ENCODE peak calls at places on chromosome 3, in six cellular contexts. X, J, R, Y, E and G are unnamed samples.

GRCh38 chr3:5231536-5231935 is 44.0 kb downstream of the EDEM1 start:
- DNase-seq in Y (no peak), R (no peak), J (no peak), E (no peak), X (no peak), G (no peak)

GRCh38 chr3:115375362-115375761 is 228.3 kb upstream of the ZBTB20 start:
- DNase-seq in J (no peak), X (no peak), E (no peak), Y (no peak), R (no peak), G (no peak)

GRCh38 chr3:114121996-114122709 is 56.7 kb downstream of the DRD3 start:
- DNase-seq in R (no peak), J (no peak), X (no peak), E (no peak), Y (no peak), G (no peak)

GRCh38 chr3:143207338-143207961 is 87.9 kb downstream of the CHST2 start:
- DNase-seq in J (no peak), R (peak), Y (peak), X (no peak), E (peak), G (peak)

GRCh38 chr3:193974147-193974546 is 161.8 kb upstream of the HES1 start:
- DNase-seq in E (no peak), J (no peak), Y (no peak), R (no peak), X (no peak), G (no peak)

GRCh38 chr3:193768069-193768391 is 175.0 kb downstream of the OPA1 start:
- DNase-seq in E (no peak), Y (no peak), R (no peak), J (no peak), X (no peak), G (no peak)

GRCh38 chr3:146163584-146163983 is 2.6 kb upstream of the PLOD2 start:
- DNase-seq in J (no peak), Y (no peak), R (no peak), X (no peak), E (no peak), G (no peak)

GRCh38 chr3:73772076-73772475 is 147.3 kb upstream of the PDZRN3 start:
- DNase-seq in X (no peak), J (no peak), R (no peak), E (no peak), Y (no peak), G (no peak)

GRCh38 chr3:41662288-41662687 is 299.6 kb downstream of the ULK4 start:
- DNase-seq in E (no peak), X (no peak), R (no peak), J (no peak), Y (no peak), G (no peak)

GRCh38 chr3:167837430-167837829 is 101.9 kb downstream of the SERPINI1 start:
- DNase-seq in Y (no peak), R (no peak), E (no peak), J (no peak), X (no peak), G (no peak)

GRCh38 chr3:31980530-31981205 is 394 bp downstream of the OSBPL10 start:
- DNase-seq in Y (peak), X (peak), E (no peak), J (no peak), R (no peak), G (peak)

GRCh38 chr3:29511701-29512100 is 230.8 kb downstream of the RBMS3 start:
- DNase-seq in R (no peak), J (no peak), X (no peak), Y (no peak), E (no peak), G (no peak)

GRCh38 chr3:101850327-101851048 is 1.2 kb downstream of the NFKBIZ start:
- DNase-seq in J (no peak), X (no peak), Y (no peak), R (no peak), E (peak), G (no peak)

DNA sequence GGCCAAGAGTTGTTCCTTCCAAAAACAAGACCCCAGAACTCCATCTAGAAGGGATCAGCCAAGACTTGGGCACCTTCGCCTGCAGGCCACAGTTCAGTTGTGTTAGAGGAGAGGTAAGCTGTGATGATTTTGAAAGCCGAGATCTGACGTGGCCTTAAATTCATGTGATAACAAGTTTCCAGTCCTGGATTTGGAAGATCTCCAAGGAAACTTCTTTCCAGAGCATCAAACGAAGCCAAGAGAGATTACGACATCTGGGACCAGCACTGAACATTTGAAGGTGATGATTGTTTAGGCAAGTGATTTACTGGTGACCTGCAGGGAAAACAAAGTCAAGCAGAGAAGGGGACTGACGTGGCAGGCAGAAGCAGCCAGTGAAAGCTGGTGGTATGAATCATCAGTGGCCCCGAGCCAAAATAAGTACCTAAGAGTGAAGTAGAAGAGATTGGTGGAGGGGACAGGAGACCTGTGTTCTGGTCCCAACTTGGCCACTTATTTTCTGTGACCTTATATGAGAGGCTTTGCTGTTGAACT is 339.0 kb upstream of the PROK2 start:
- DNase-seq in R (peak), X (peak), E (peak), J (no peak), Y (no peak), G (no peak)
- TF ChIP-seq POLR2A in R (no peak), X (no peak), E (no peak), J (no peak), Y (no peak), G (no peak)

GRCh38 chr3:23219117-23219516 is 16.0 kb downstream of the UBE2E2 start:
- DNase-seq in R (no peak), J (no peak), Y (no peak), E (no peak), X (no peak), G (no peak)
- TF ChIP-seq POLR2AphosphoS5 in R (no peak), J (no peak), Y (no peak), E (no peak), X (no peak), G (no peak)

GRCh38 chr3:178140491-178140890 is 395.7 kb upstream of the KCNMB2 start:
- DNase-seq in X (no peak), Y (no peak), R (no peak), E (no peak), J (no peak), G (no peak)
- TF ChIP-seq TAF1 in X (no peak), Y (no peak), R (no peak), E (no peak), J (no peak), G (no peak)

GRCh38 chr3:52110502-52110901 is 43.7 kb downstream of the POC1A start:
- DNase-seq in Y (no peak), X (no peak), J (no peak), R (no peak), E (no peak), G (no peak)

GRCh38 chr3:52106951-52107611 is 47.1 kb downstream of the POC1A start:
- DNase-seq in E (no peak), R (no peak), Y (no peak), J (no peak), X (no peak), G (no peak)

GRCh38 chr3:52108302-52109232 is 45.7 kb downstream of the POC1A start:
- DNase-seq in E (no peak), R (peak), Y (no peak), J (no peak), X (no peak), G (no peak)

GRCh38 chr3:52112056-52112455 is 42.2 kb downstream of the POC1A start:
- DNase-seq in R (no peak), E (no peak), X (no peak), J (no peak), Y (no peak), G (no peak)

DNA sequence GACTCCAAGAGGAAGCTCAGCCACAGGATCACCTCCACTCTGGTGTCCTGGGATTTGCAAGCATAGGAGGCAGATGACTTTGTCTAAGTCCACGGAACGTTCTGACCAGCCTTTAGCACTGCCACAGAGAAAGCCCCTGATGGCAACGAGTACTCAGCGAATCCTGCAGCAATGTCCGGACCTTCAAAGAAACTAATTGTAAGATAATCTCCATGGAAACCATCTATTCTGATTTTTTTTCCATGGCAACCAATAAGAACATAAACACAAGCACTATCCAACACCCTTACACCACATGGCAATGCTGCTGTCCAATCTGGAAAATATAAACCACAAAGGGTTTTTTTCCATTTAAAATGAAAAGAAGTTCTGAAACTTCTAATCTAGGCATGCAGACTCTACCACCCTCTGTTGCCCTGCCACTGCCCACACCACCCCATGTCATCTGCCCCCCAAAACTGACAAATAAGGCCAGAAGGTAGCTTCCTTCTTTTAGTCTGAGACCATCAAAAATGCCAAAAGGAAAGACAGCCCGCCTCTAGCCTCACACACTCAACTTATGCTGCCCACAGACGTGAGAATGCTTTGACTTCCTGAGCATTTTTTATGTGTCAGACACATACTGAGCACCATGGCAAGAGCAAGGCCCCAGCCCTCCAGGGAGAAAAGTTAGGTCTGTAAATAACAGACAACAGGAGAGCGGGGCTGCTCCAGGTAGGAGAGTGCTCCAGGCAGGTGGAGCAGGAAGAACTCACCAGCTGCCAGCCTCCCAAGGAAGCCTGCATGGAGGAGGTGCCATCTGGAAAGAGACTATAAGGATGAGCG is 44.5 kb downstream of the POC1A start:
- DNase-seq in J (no peak), E (no peak), Y (no peak), X (no peak), R (no peak), G (no peak)
- TF ChIP-seq POLR2A in J (no peak), E (no peak), Y (no peak), X (no peak), R (no peak), G (no peak)

GRCh38 chr3:186414735-186415419 is 52.8 kb upstream of the DGKG start:
- DNase-seq in X (no peak), E (no peak), Y (no peak), J (no peak), R (no peak), G (no peak)

GRCh38 chr3:186417791-186418190 is 55.8 kb upstream of the DGKG start:
- DNase-seq in R (no peak), Y (no peak), E (no peak), X (no peak), J (no peak), G (no peak)

GRCh38 chr3:186411994-186412393 is 50.0 kb upstream of the DGKG start:
- DNase-seq in J (no peak), E (no peak), X (no peak), R (no peak), Y (no peak), G (no peak)

GRCh38 chr3:186411089-186411488 is 49.1 kb upstream of the DGKG start:
- DNase-seq in X (no peak), J (no peak), R (no peak), E (no peak), Y (no peak), G (no peak)

GRCh38 chr3:186413615-186414415 is 51.8 kb upstream of the DGKG start:
- DNase-seq in E (peak), X (no peak), R (no peak), J (peak), Y (no peak), G (no peak)
- TF ChIP-seq POLR2AphosphoS5 in E (no peak), X (no peak), R (no peak), J (no peak), Y (no peak), G (no peak)